ENCODE peak calls at places on chromosomes 3 and 15, in six cellular contexts. B, K, G, Y, X and M are unnamed samples.

GRCh38 chr15:88981244-88982215 is 68.4 kb upstream of the MFGE8 start:
- DNase-seq in B (peak), K (no peak), G (no peak), Y (no peak), X (no peak), M (no peak)

GRCh38 chr3:4447600-4448561 is 19.2 kb downstream of the SUMF1 start:
- DNase-seq in B (no peak), K (no peak), G (no peak), Y (no peak), X (no peak), M (no peak)

GRCh38 chr15:40594429-40594836 is 384 bp downstream of the KNL1 start:
- DNase-seq in B (no peak), K (peak), G (no peak), Y (no peak), X (no peak), M (peak)

GRCh38 chr15:31897746-31898145 is 132.6 kb upstream of the CHRNA7 start:
- DNase-seq in B (no peak), K (no peak), G (no peak), Y (no peak), X (no peak), M (no peak)

GRCh38 chr3:39671600-39671999 is 137.8 kb upstream of the MYRIP start:
- DNase-seq in B (no peak), K (no peak), G (no peak), Y (no peak), X (no peak), M (no peak)

GRCh38 chr3:32454731-32455608 is 47.7 kb downstream of the CMTM6 start:
- DNase-seq in B (no peak), K (no peak), G (no peak), Y (no peak), X (no peak), M (no peak)

GRCh38 chr3:136584728-136585127 is 167.4 kb downstream of the STAG1 start:
- DNase-seq in B (no peak), K (peak), G (no peak), Y (no peak), X (no peak), M (no peak)

GRCh38 chr3:124014366-124014942 is 22.5 kb upstream of the ROPN1 start:
- DNase-seq in B (no peak), K (peak), G (no peak), Y (no peak), X (no peak), M (no peak)

GRCh38 chr3:60826511-60826910 is 424.7 kb downstream of the FHIT start:
- DNase-seq in B (no peak), K (no peak), G (no peak), Y (no peak), X (no peak), M (no peak)

GRCh38 chr15:80010131-80010673 is 39.2 kb upstream of the BCL2A1 start:
- DNase-seq in B (no peak), K (peak), G (no peak), Y (no peak), X (no peak), M (no peak)

GRCh38 chr3:36911990-36912804 is 32.7 kb downstream of the TRANK1 start:
- DNase-seq in B (peak), K (peak), G (no peak), Y (peak), X (peak), M (no peak)

GRCh38 chr3:162992741-162993140 is 1496.1 kb downstream of the OTOL1 start:
- DNase-seq in B (no peak), K (no peak), G (no peak), Y (no peak), X (no peak), M (no peak)

GRCh38 chr3:195811756-195812155 is at the start of gene MUC4:
- DNase-seq in B (no peak), K (no peak), G (no peak), Y (no peak), X (no peak), M (no peak)

DNA sequence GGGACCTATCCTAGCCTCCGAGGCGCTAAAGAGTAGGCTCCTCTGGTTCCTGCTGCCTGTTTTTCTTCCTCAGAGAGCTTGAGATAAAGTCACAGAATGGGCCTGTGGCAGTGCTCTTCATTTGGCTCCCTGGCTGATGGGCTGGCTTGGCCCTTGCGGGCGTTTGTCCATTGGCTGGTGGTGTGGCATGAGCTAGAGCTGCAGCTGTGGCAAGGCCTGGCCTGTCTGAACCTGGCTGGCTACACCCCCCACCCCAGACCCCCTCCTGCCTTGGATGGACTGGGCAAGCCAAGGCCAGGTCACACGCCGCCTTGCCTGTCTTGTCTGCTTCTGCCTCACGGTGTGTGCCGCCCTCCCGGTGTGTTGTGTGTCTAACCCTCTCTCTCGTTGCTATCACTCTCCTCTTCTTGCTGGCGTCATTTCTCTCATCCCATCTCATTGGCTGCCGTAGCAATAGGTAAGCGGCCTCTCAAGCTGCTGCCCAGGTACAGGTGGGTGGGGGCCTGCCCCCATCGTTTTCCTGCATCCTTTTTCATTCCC is 3.2 kb downstream of the AP2M1 start:
- DNase-seq in B (no peak), K (no peak), G (no peak), Y (no peak), X (no peak), M (no peak)
- H3K4me3 ChIP-seq in B (peak), K (peak), G (no peak), Y (peak), X (no peak), M (no peak)

GRCh38 chr15:90946941-90947576 is 7.6 kb upstream of the RCCD1 start:
- DNase-seq in B (no peak), K (no peak), G (no peak), Y (no peak), X (no peak), M (peak)
- H3K4me3 ChIP-seq in B (no peak), K (no peak), G (no peak), Y (no peak), X (no peak), M (no peak)

GRCh38 chr3:107833046-107833445 is 257.8 kb downstream of the CD47 start:
- DNase-seq in B (no peak), K (no peak), G (no peak), Y (no peak), X (no peak), M (no peak)
- H3K4me3 ChIP-seq in B (no peak), K (no peak), G (no peak), Y (no peak), X (no peak), M (no peak)

GRCh38 chr3:151106311-151106710 is 20.8 kb downstream of the MED12L start:
- DNase-seq in B (no peak), K (no peak), G (no peak), Y (no peak), X (no peak), M (no peak)

GRCh38 chr3:151109401-151109800 is 23.9 kb downstream of the MED12L start:
- DNase-seq in B (no peak), K (no peak), G (no peak), Y (no peak), X (no peak), M (no peak)

GRCh38 chr3:151107701-151108100 is 22.2 kb downstream of the MED12L start:
- DNase-seq in B (no peak), K (no peak), G (no peak), Y (no peak), X (no peak), M (no peak)

GRCh38 chr3:151112731-151113130 is 27.3 kb downstream of the MED12L start:
- DNase-seq in B (no peak), K (no peak), G (no peak), Y (no peak), X (no peak), M (no peak)

GRCh38 chr3:151107177-151107576 is 21.7 kb downstream of the MED12L start:
- DNase-seq in B (no peak), K (no peak), G (no peak), Y (no peak), X (no peak), M (no peak)
- H3K4me3 ChIP-seq in B (no peak), K (no peak), G (no peak), Y (no peak), X (no peak), M (no peak)